ENCODE peak calls at places on chromosomes 5 and 9, in eight cellular contexts. N is mesothelial cell of epicardium, E is neural crest cell, O is progenitor cell of endocrine pancreas, M is endothelial cell, P is NB4, V is GM23338, D is HFF-Myc. I is an unnamed sample.

GRCh38 chr5:80989883-80990282 is 29.7 kb downstream of the RASGRF2 start:
- DNase-seq in D (no peak), P (no peak), V (no peak), O (no peak), E (no peak), M (no peak), N (no peak), I (no peak)

GRCh38 chr9:119044801-119045200 is 324.4 kb downstream of the BRINP1 start:
- DNase-seq in D (no peak), O (no peak), V (no peak), N (no peak), P (no peak), M (no peak), E (no peak), I (no peak)

GRCh38 chr5:174751154-174751990 is 27.0 kb downstream of the MSX2 start:
- DNase-seq in N (peak), P (no peak), M (no peak), O (peak), E (peak), D (no peak), V (peak), I (peak)

GRCh38 chr9:113543286-113544000 is 79.9 kb downstream of the RGS3 start:
- DNase-seq in M (no peak), P (no peak), D (no peak), N (no peak), E (no peak), O (no peak), V (no peak), I (no peak)

GRCh38 chr9:122197334-122197872 is 31.4 kb downstream of the LHX6 start:
- DNase-seq in D (no peak), O (no peak), E (no peak), P (no peak), V (peak), N (no peak), M (no peak), I (no peak)

GRCh38 chr5:43631182-43631910 is 28.4 kb downstream of the NNT start:
- DNase-seq in V (peak), P (peak), N (no peak), D (peak), O (no peak), E (peak), M (peak), I (peak)

GRCh38 chr9:132391446-132391845 is 15.2 kb downstream of the TTF1 start:
- DNase-seq in M (no peak), E (no peak), D (no peak), P (no peak), O (no peak), V (no peak), N (no peak), I (no peak)

GRCh38 chr5:104817127-104817526 is 1254.5 kb upstream of the NUDT12 start:
- DNase-seq in P (no peak), V (no peak), O (no peak), N (no peak), D (no peak), E (no peak), M (no peak), I (no peak)

GRCh38 chr9:91162784-91163440 is 198.8 kb downstream of the AUH start:
- DNase-seq in D (no peak), N (no peak), E (no peak), P (peak), M (no peak), V (no peak), O (no peak), I (peak)

GRCh38 chr9:116308070-116308469 is 154.5 kb downstream of the PAPPA start:
- DNase-seq in N (no peak), V (no peak), P (no peak), E (no peak), M (no peak), D (no peak), O (no peak), I (no peak)

GRCh38 chr5:176853151-176853793 is 42.9 kb downstream of the UNC5A start:
- DNase-seq in E (no peak), N (no peak), D (no peak), P (no peak), O (no peak), V (no peak), M (no peak), I (no peak)

GRCh38 chr5:109454726-109455505 is 45.1 kb upstream of the PJA2 start:
- DNase-seq in O (no peak), V (no peak), E (no peak), P (no peak), N (no peak), M (no peak), D (peak), I (no peak)

GRCh38 chr9:132575005-132575609 is 7.3 kb upstream of the BARHL1 start:
- DNase-seq in D (peak), N (peak), V (peak), E (peak), P (peak), M (peak), O (peak), I (peak)

GRCh38 chr9:114189823-114190562 is 34.7 kb downstream of the COL27A1 start:
- DNase-seq in M (no peak), N (no peak), O (no peak), V (no peak), D (no peak), P (no peak), E (no peak), I (no peak)

GRCh38 chr5:6480133-6481051 is 31.7 kb downstream of the UBE2QL1 start:
- DNase-seq in O (no peak), V (peak), D (no peak), N (no peak), P (peak), M (no peak), E (no peak), I (no peak)

GRCh38 chr5:76983468-76983867 is 30.6 kb downstream of the CRHBP start:
- DNase-seq in P (no peak), D (no peak), V (no peak), O (no peak), N (no peak), M (no peak), E (no peak), I (no peak)

GRCh38 chr5:74396913-74397606 is 243.5 kb downstream of the ENC1 start:
- DNase-seq in V (no peak), E (no peak), O (no peak), M (no peak), P (no peak), N (no peak), D (no peak), I (no peak)

GRCh38 chr9:97980479-97980803 is 2.7 kb upstream of the ANP32B start:
- DNase-seq in M (no peak), O (no peak), P (no peak), D (no peak), N (no peak), V (no peak), E (no peak), I (no peak)

GRCh38 chr5:160298189-160298588 is 14.2 kb downstream of the CCNJL start:
- DNase-seq in V (no peak), P (peak), M (no peak), O (no peak), N (no peak), E (no peak), D (no peak), I (no peak)

GRCh38 chr5:132003170-132003744 is 8.2 kb downstream of the ACSL6 start:
- DNase-seq in N (no peak), D (no peak), O (no peak), P (no peak), M (peak), V (peak), E (peak), I (no peak)

GRCh38 chr5:5380298-5380697 is 42.2 kb upstream of the ICE1 start:
- DNase-seq in M (no peak), D (no peak), N (no peak), E (no peak), O (no peak), V (no peak), P (no peak), I (no peak)

GRCh38 chr5:135131801-135132675 is 98.0 kb upstream of the PITX1 start:
- DNase-seq in P (peak), V (no peak), E (no peak), D (no peak), O (no peak), M (no peak), N (no peak), I (no peak)

GRCh38 chr9:76866689-76867088 is 39.2 kb downstream of the PRUNE2 start:
- DNase-seq in P (no peak), E (no peak), N (no peak), M (no peak), D (peak), V (peak), O (no peak), I (no peak)

GRCh38 chr9:96854073-96854876 is at the start of gene ZNF782:
- DNase-seq in D (peak), O (peak), E (peak), V (peak), N (peak), P (peak), M (peak), I (peak)

GRCh38 chr5:374631-375335 is 53.3 kb downstream of the AHRR start:
- DNase-seq in M (no peak), D (no peak), N (peak), V (no peak), E (no peak), P (peak), O (peak), I (no peak)

GRCh38 chr5:53407373-53407772 is 73.1 kb upstream of the FST start:
- DNase-seq in P (no peak), M (no peak), V (no peak), D (no peak), N (no peak), O (no peak), E (no peak), I (no peak)

GRCh38 chr9:18347381-18348084 is 126.4 kb upstream of the ADAMTSL1 start:
- DNase-seq in E (no peak), O (no peak), D (no peak), M (no peak), P (no peak), N (no peak), V (no peak), I (no peak)

GRCh38 chr9:37839491-37840461 is 39.2 kb downstream of the DCAF10 start:
- DNase-seq in D (no peak), N (no peak), P (no peak), V (no peak), O (no peak), E (no peak), M (no peak), I (no peak)

GRCh38 chr9:36928210-36928609 is 105.9 kb downstream of the PAX5 start:
- DNase-seq in D (no peak), E (no peak), O (no peak), V (no peak), P (no peak), N (no peak), M (no peak), I (no peak)

GRCh38 chr5:142478116-142478515 is 153.3 kb upstream of the SPRY4 start:
- DNase-seq in M (no peak), O (no peak), D (no peak), P (no peak), E (no peak), V (no peak), N (no peak), I (no peak)

GRCh38 chr5:168793844-168794837 is 215.0 kb upstream of the PANK3 start:
- DNase-seq in P (peak), N (no peak), V (no peak), O (no peak), E (no peak), M (no peak), D (no peak), I (peak)

GRCh38 chr5:105350406-105351140 is 1788.0 kb upstream of the NUDT12 start:
- DNase-seq in V (no peak), P (no peak), O (no peak), D (no peak), E (no peak), N (no peak), M (no peak), I (no peak)

GRCh38 chr5:123964916-123965315 is 452.9 kb downstream of the CSNK1G3 start:
- DNase-seq in V (no peak), N (no peak), M (no peak), P (no peak), O (no peak), D (no peak), E (no peak), I (no peak)

GRCh38 chr9:123401879-123402513 is 46.0 kb downstream of the CRB2 start:
- DNase-seq in E (peak), V (peak), N (no peak), M (peak), D (peak), O (peak), P (peak), I (peak)

GRCh38 chr9:130444565-130445221 is at the start of gene ASS1:
- DNase-seq in N (peak), E (no peak), V (peak), M (peak), D (no peak), O (peak), P (peak), I (peak)

GRCh38 chr5:29015523-29015922 is 1977.1 kb upstream of the CDH9 start:
- DNase-seq in V (no peak), N (no peak), O (no peak), D (no peak), M (no peak), E (no peak), P (no peak), I (no peak)

GRCh38 chr5:149845601-149846000 is 99.0 kb downstream of the PDE6A start:
- DNase-seq in V (no peak), E (no peak), O (no peak), P (no peak), N (no peak), D (no peak), M (no peak), I (no peak)

GRCh38 chr5:72125931-72126620 is 18.8 kb downstream of the MAP1B start:
- DNase-seq in V (peak), O (no peak), M (no peak), N (no peak), P (no peak), E (no peak), D (no peak), I (no peak)

GRCh38 chr5:112186401-112186990 is 232.6 kb downstream of the EPB41L4A start:
- DNase-seq in N (no peak), V (peak), M (peak), D (no peak), O (no peak), P (peak), E (peak), I (peak)

GRCh38 chr5:151917931-151918330 is 6.7 kb downstream of the GLRA1 start:
- DNase-seq in M (no peak), P (no peak), V (peak), N (no peak), D (no peak), O (no peak), E (peak), I (no peak)

GRCh38 chr5:151925396-151925750 is 722 bp upstream of the GLRA1 start:
- DNase-seq in V (peak), N (no peak), O (no peak), M (no peak), D (no peak), P (no peak), E (no peak), I (no peak)

GRCh38 chr5:151924564-151925395 is at the start of gene GLRA1:
- DNase-seq in V (peak), P (peak), O (peak), M (peak), N (peak), D (peak), E (peak), I (peak)

GRCh38 chr5:151926186-151926585 is 1.5 kb upstream of the GLRA1 start:
- DNase-seq in V (no peak), E (no peak), D (no peak), O (no peak), P (no peak), N (no peak), M (no peak), I (no peak)

DNA sequence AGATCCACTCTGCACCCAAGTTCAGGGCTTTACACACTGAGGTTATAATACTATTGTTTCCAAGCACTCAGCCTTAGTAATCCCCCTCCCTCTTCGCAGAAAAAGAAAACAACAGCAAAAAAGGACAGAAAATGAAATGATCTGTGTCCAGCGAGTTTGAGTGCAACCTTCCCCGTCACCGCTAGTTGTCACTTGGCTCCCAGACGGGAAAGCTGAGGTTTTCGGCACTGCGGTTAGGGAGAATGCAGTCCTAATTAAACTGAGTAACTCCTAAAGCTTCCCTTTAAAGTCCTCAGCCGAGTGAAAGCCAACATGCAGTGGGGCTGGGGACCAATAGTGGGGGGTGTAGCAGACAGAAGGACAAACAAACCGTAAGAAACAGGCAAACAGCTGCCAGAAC is 786 bp downstream of the GLRA1 start:
- DNase-seq in E (no peak), P (peak), O (no peak), V (peak), M (peak), N (no peak), D (no peak), I (no peak)
- TF ChIP-seq CTCF in E (peak), P (peak), O (peak), V (peak), M (peak), N (peak), D (peak), I (no peak)

GRCh38 chr5:67350185-67350584 is 153.6 kb upstream of the CD180 start:
- DNase-seq in E (no peak), N (no peak), M (no peak), D (no peak), O (no peak), V (no peak), P (peak), I (no peak)
- TF ChIP-seq CTCF in E (no peak), N (no peak), M (no peak), D (no peak), O (no peak), V (no peak), P (no peak), I (no peak)

DNA sequence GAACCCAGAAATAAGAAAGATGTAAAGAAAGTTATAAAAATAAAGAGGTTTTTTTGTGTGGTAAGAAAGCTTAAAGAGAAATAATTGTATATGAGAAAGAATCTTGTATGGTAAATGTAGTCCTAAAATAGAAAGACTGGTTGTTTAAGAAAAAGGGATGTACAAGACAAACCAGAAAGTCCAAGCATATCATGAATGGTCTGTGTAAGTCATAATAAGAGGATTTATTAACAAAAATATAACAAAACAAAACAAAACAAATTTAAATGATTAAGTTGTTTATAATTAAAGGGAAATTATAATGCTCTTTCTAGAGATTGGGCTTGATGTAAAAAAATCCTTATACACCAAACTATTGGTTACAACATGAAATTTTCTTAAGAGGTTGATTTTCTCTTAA is 590.4 kb upstream of the PTGER4 start:
- DNase-seq in V (peak), O (no peak), N (no peak), P (peak), M (no peak), E (no peak), D (peak), I (no peak)
- TF ChIP-seq CTCF in V (no peak), O (no peak), N (no peak), P (no peak), M (no peak), E (no peak), D (no peak), I (no peak)

DNA sequence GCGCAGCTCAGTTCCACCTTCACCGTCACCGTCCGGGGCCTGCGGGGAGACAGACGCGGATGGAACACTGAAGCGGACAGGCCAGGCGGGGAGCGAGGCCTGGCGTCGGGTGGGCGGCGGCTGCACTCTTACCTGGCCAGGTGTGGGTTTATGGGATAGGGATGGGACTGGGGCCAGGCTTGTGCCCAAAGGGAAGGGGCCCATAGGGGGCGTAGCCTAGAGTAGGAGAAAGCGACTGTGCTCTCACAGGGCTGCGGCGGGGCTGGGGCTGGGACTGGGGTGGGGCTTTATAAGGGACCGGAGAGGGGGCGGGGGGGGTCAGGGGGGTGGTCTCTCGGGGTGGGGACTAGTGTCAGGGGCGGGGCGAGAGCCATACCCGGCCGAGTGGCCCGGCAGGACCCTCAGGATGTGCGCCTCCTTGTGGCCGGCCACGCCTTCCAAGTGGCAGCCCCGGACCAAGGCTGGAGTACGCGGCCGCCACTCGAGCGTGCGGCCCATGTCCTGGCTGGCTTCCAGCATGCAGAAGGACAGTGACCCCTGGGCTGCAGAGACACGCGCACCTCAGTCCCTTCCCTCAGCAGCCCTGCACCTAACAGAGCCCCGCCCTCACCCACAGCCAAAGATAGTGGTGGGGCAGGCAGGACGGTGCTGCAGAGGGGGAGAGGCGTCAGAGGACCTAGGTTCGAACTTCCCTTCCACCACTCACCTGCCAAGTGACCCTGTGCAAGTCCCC is 22.8 kb downstream of the FPGS start:
- DNase-seq in V (peak), E (peak), D (no peak), P (peak), O (peak), N (peak), M (peak), I (peak)
- TF ChIP-seq CTCF in V (peak), E (peak), D (peak), P (peak), O (peak), N (peak), M (peak), I (no peak)

GRCh38 chr9:6911901-6912650 is 154.3 kb downstream of the KDM4C start:
- DNase-seq in V (no peak), O (no peak), M (no peak), N (no peak), P (no peak), E (no peak), D (no peak), I (no peak)

GRCh38 chr9:6910497-6910896 is 152.7 kb downstream of the KDM4C start:
- DNase-seq in N (no peak), D (no peak), E (no peak), V (no peak), M (no peak), O (no peak), P (no peak), I (no peak)

GRCh38 chr9:6909186-6909585 is 151.4 kb downstream of the KDM4C start:
- DNase-seq in E (no peak), M (no peak), O (no peak), D (no peak), N (no peak), V (no peak), P (no peak), I (no peak)

GRCh38 chr9:6907772-6908381 is 150.1 kb downstream of the KDM4C start:
- DNase-seq in M (peak), N (no peak), P (peak), V (peak), E (peak), O (no peak), D (no peak), I (peak)

DNA sequence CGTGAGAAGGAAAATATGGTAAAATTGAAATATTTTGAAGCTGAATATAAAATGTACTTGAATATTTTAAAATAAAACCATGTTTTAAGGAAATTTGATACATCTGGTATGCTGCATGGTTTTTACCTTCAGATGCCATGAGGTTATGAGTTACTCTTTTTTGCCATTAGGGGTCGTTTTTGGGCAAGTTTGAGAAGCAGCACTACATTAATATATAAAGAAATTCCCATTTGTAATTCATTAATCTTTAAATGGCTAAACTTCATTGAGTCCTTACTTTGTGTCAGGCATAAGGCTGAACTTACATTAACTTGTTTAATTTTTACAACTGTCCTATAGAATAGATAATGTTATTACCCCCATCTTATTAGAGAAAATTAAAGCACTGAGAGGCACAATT is 152.3 kb downstream of the KDM4C start:
- DNase-seq in D (no peak), M (no peak), E (no peak), O (no peak), N (no peak), P (peak), V (peak), I (no peak)
- TF ChIP-seq CTCF in D (peak), M (peak), E (peak), O (peak), N (no peak), P (peak), V (peak), I (peak)

GRCh38 chr9:105401651-105402050 is 46.2 kb upstream of the FSD1L start:
- DNase-seq in N (no peak), D (no peak), M (no peak), O (no peak), P (peak), E (no peak), V (peak), I (no peak)
- TF ChIP-seq CTCF in N (no peak), D (peak), M (no peak), O (no peak), P (no peak), E (no peak), V (peak), I (no peak)

I was measured in activated CD8-positive, alpha-beta T cell treated with anti-CD3 and anti-CD28 coated beads for 36 hours.